ENCODE peak calls at places on chromosome 2, in nine cellular contexts. H is fibroblast of lung, Z is transverse colon, R is bronchial epithelial cell, F is hepatocyte, U is GM06990, S is ascending aorta, P is aorta, B is tibial artery. X is an unnamed sample.
A peak's percentile ranks its signal among the peaks of the same experiment; 100 is the strongest.

GRCh38 chr2:239346676-239347075 is 54.1 kb downstream of the HDAC4 start:
- DNase-seq in H (no peak), Z (no peak), R (no peak), F (no peak), U (no peak), S (no peak), P (no peak), B (no peak), X (no peak)

GRCh38 chr2:144560254-144560653 is 40.3 kb upstream of the ZEB2 start:
- DNase-seq in H (no peak), Z (no peak), R (no peak), F (no peak), U (no peak), S (no peak), P (no peak), B (no peak), X (no peak)

GRCh38 chr2:51526766-51527165 is 494.8 kb upstream of the NRXN1 start:
- DNase-seq in H (no peak), Z (no peak), R (no peak), F (no peak), U (no peak), S (no peak), P (no peak), B (no peak), X (no peak)

GRCh38 chr2:210167227-210167626 is 4.0 kb downstream of the KANSL1L start:
- DNase-seq in H (peak; percentile 37), Z (no peak), R (peak; percentile 35), F (no peak), U (no peak), S (no peak), P (no peak), B (no peak), X (no peak)

GRCh38 chr2:184597571-184597980 is 753 bp upstream of the ZNF804A start:
- DNase-seq in H (peak; percentile 71), Z (peak; percentile 20), R (no peak), F (peak; percentile 47), U (no peak), S (peak; percentile 61), P (peak; percentile 51), B (peak; percentile 21), X (peak; percentile 49)

GRCh38 chr2:235135990-235136561 is 184.3 kb downstream of the SH3BP4 start:
- DNase-seq in H (peak; percentile 81), Z (peak; percentile 86), R (peak; percentile 62), F (peak; percentile 90), U (peak; percentile 17), S (peak; percentile 69), P (peak; percentile 82), B (peak; percentile 82), X (peak; percentile 75)

GRCh38 chr2:64754587-64754986 is 100.9 kb upstream of the SERTAD2 start:
- DNase-seq in H (no peak), Z (no peak), R (no peak), F (no peak), U (no peak), S (no peak), P (no peak), B (no peak), X (no peak)

GRCh38 chr2:138103156-138103555 is 138.9 kb downstream of the HNMT start:
- DNase-seq in H (no peak), Z (no peak), R (no peak), F (no peak), U (no peak), S (no peak), P (no peak), B (no peak), X (no peak)

GRCh38 chr2:42342061-42342794 is 18.8 kb downstream of the COX7A2L start:
- DNase-seq in H (peak; percentile 89), Z (no peak), R (peak; percentile 91), F (peak; percentile 64), U (no peak), S (peak; percentile 88), P (peak; percentile 84), B (peak; percentile 78), X (peak; percentile 37)

GRCh38 chr2:196783431-196784094 is 15.9 kb downstream of the GTF3C3 start:
- DNase-seq in H (peak; percentile 47), Z (no peak), R (peak; percentile 77), F (no peak), U (no peak), S (no peak), P (no peak), B (no peak), X (no peak)

GRCh38 chr2:122210898-122211605 is 455.6 kb downstream of the TSN start:
- DNase-seq in H (no peak), Z (no peak), R (no peak), F (no peak), U (no peak), S (no peak), P (no peak), B (no peak), X (no peak)

GRCh38 chr2:122218596-122218995 is 463.1 kb downstream of the TSN start:
- DNase-seq in H (no peak), Z (no peak), R (no peak), F (no peak), U (no peak), S (no peak), P (no peak), B (no peak), X (no peak)

GRCh38 chr2:122219504-122219903 is 464.1 kb downstream of the TSN start:
- DNase-seq in H (no peak), Z (no peak), R (no peak), F (no peak), U (no peak), S (no peak), P (no peak), B (no peak), X (no peak)

GRCh38 chr2:122221665-122222064 is 466.2 kb downstream of the TSN start:
- DNase-seq in H (no peak), Z (no peak), R (no peak), F (no peak), U (no peak), S (no peak), P (no peak), B (no peak), X (no peak)

DNA sequence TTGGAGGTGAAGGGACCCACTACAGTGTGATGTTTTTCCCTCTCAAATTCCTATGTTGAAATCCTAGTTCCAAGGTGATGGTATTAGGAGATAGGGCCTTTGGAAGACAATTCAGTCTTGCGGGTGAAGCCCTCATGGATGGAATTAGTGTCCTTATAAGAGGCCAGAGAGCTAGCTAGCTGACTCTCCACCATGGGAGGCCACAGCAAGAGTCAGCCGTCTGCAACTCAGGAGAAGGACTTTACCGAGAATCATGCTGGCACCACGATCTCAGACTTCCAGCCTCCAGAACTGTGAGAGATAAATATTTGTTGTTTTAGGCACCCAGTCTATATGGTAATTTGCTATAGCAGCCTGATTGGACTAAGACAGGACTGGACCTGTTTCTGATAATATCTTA is 461.4 kb downstream of the TSN start:
- DNase-seq in H (no peak), Z (no peak), R (no peak), F (no peak), U (no peak), S (no peak), P (no peak), B (no peak), X (no peak)
- H3K4me3 ChIP-seq in H (no peak overlapping the region), Z (no peak overlapping the region), R (no peak overlapping the region), F (no peak overlapping the region), U (no peak overlapping the region), S (no peak overlapping the region), P (no peak overlapping the region), B (no peak overlapping the region), X (no peak overlapping the region)

GRCh38 chr2:161238559-161239415 is 69.4 kb upstream of the PSMD14 start:
- DNase-seq in H (peak; percentile 39), Z (peak; percentile 61), R (peak; percentile 36), F (peak; percentile 69), U (peak; percentile 65), S (peak; percentile 77), P (peak; percentile 65), B (peak; percentile 59), X (peak; percentile 90)

GRCh38 chr2:161239416-161240109 is 68.7 kb upstream of the PSMD14 start:
- DNase-seq in H (no peak), Z (no peak), R (no peak), F (no peak), U (peak; percentile 21), S (no peak), P (peak; percentile 46), B (no peak), X (peak; percentile 61)

GRCh38 chr2:161238264-161238558 is 70.0 kb upstream of the PSMD14 start:
- DNase-seq in H (no peak), Z (no peak), R (peak; percentile 9), F (no peak), U (no peak), S (no peak), P (no peak), B (no peak), X (no peak)

GRCh38 chr2:161234627-161235026 is 73.6 kb upstream of the PSMD14 start:
- DNase-seq in H (no peak), Z (no peak), R (no peak), F (no peak), U (no peak), S (no peak), P (no peak), B (no peak), X (no peak)

DNA sequence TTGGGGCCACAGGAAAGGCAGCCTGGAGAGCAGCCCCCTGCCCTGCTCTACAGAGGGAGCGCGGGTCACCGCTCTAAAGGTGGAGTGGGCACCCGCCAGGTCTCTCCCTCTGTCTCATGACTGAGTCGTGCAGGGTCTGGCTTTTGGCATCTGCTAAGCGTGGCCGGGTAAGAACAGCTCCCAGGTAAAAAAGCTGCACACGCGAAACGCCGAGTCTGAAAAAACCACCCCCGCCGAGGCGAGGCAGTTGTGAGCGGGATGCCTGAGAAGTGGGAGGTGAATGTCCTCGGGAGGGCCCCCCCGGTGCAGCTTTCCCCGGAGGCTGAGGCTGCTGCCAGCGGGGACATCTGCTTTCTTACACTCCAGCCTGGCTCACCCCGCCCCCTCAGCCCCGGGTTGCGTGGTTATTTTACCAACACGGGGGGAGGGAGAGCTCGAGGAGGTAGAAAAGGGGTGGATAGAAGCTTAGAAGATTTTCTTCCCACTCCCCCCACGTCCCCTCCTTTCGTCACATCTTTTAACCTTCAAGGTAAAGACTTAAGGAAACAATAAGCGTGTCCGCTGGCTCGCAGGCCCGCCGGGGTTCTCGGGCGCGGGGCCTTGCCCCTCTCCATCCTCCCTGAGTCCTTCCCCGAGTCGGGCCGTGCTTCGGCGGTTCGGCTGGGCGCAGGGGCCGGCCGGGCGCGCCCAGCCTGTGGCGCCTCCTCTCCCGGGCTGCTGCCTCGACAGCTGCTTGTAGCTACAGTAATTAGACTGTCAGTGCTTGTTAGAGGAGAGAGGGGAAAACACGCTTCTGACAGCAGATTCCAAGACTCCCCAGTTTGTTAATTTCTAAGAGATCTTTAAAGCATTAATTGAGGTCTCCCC is 70.6 kb upstream of the PSMD14 start:
- DNase-seq in H (peak; percentile 42), Z (peak; percentile 62), R (peak; percentile 34), F (peak; percentile 54), U (peak; percentile 72), S (no peak), P (peak; percentile 53), B (peak; percentile 34), X (peak; percentile 74)
- H3K27me3 ChIP-seq in H (no peaks in the 10 kb centered on the region), Z (no peaks in the 10 kb centered on the region), R (no peaks in the 10 kb centered on the region), F (no peaks in the 10 kb centered on the region), U (no peaks in the 10 kb centered on the region), S (no peaks in the 10 kb centered on the region), P (no peaks in the 10 kb centered on the region), B (no peaks in the 10 kb centered on the region), X (peaks cover 40% of the 10 kb centered on the region)

GRCh38 chr2:29250977-29251376 is 135.8 kb downstream of the CLIP4 start:
- DNase-seq in H (no peak), Z (no peak), R (no peak), F (no peak), U (no peak), S (no peak), P (no peak), B (no peak), X (no peak)
- H3K4me3 ChIP-seq in H (no peak overlapping the region), Z (no peak overlapping the region), R (no peak overlapping the region), F (no peak overlapping the region), U (no peak overlapping the region), S (no peak overlapping the region), P (no peak overlapping the region), B (no peak overlapping the region), X (no peak overlapping the region)

GRCh38 chr2:63066838-63067237 is 16.2 kb downstream of the OTX1 start:
- DNase-seq in H (no peak), Z (no peak), R (no peak), F (no peak), U (no peak), S (no peak), P (no peak), B (no peak), X (no peak)
- H3K27me3 ChIP-seq in H (peaks cover 21% of the 10 kb centered on the region), Z (peaks cover 88% of the 10 kb centered on the region), R (peaks cover 2% of the 10 kb centered on the region), F (peaks cover 84% of the 10 kb centered on the region), U (no peaks in the 10 kb centered on the region), S (no peaks in the 10 kb centered on the region), P (no peaks in the 10 kb centered on the region), B (no peaks in the 10 kb centered on the region), X (peaks cover 18% of the 10 kb centered on the region)